ENCODE peak calls at places on chromosomes 13 and 19, in eight cellular contexts. E is heart right ventricle, M is lung, N is breast epithelium, H is fibroblast of lung, P is foreskin fibroblast, F is stomach, Q is epithelial cell of esophagus. L is an unnamed sample.

GRCh38 chr13:92849381-92849780 is 377.2 kb upstream of the GPC6 start:
- DNase-seq in E (no peak), M (no peak), N (no peak), H (no peak), P (no peak), F (no peak), Q (no peak), L (no peak)

GRCh38 chr13:28128030-28128429 is 10.3 kb upstream of the PAN3 start:
- DNase-seq in E (no peak), M (no peak), N (no peak), H (no peak), P (peak; percentile 10), F (no peak), Q (no peak), L (no peak)

GRCh38 chr19:22784051-22784450 is at the start of gene ZNF99:
- DNase-seq in E (peak; percentile 87), M (peak; percentile 43), N (peak; percentile 75), H (no peak), P (no peak), F (no peak), Q (no peak), L (no peak)

GRCh38 chr13:99464441-99464949 is 36.8 kb upstream of the TM9SF2 start:
- DNase-seq in E (no peak), M (no peak), N (no peak), H (no peak), P (peak; percentile 72), F (no peak), Q (no peak), L (peak; percentile 49)

GRCh38 chr13:98393873-98394272 is 183.0 kb downstream of the STK24 start:
- DNase-seq in E (no peak), M (no peak), N (no peak), H (no peak), P (no peak), F (no peak), Q (no peak), L (no peak)

GRCh38 chr19:13557756-13558398 is 51.6 kb upstream of the CACNA1A start:
- DNase-seq in E (no peak), M (no peak), N (no peak), H (no peak), P (no peak), F (no peak), Q (peak; percentile 2), L (no peak)

GRCh38 chr13:23610966-23611486 is 40.8 kb downstream of the TNFRSF19 start:
- DNase-seq in E (peak; percentile 68), M (no peak), N (no peak), H (peak; percentile 69), P (peak; percentile 49), F (no peak), Q (no peak), L (peak; percentile 52)

GRCh38 chr13:93450226-93450625 is 223.6 kb downstream of the GPC6 start:
- DNase-seq in E (no peak), M (no peak), N (no peak), H (peak; percentile 79), P (peak; percentile 52), F (no peak), Q (peak; percentile 84), L (peak; percentile 64)

GRCh38 chr19:58568731-58569130 is 4.4 kb downstream of the MZF1 start:
- DNase-seq in E (no peak), M (no peak), N (no peak), H (no peak), P (no peak), F (no peak), Q (no peak), L (no peak)

GRCh38 chr19:11931051-11931450 is 6.1 kb downstream of the ZNF700 start:
- DNase-seq in E (no peak), M (no peak), N (no peak), H (no peak), P (peak; percentile 13), F (no peak), Q (no peak), L (no peak)

GRCh38 chr13:109586509-109587346 is 199.7 kb downstream of the IRS2 start:
- DNase-seq in E (no peak), M (no peak), N (no peak), H (no peak), P (no peak), F (peak; percentile 57), Q (no peak), L (no peak)

GRCh38 chr19:6849876-6850275 is 37.5 kb upstream of the ADGRE1 start:
- DNase-seq in E (no peak), M (no peak), N (no peak), H (no peak), P (no peak), F (no peak), Q (no peak), L (no peak)

DNA sequence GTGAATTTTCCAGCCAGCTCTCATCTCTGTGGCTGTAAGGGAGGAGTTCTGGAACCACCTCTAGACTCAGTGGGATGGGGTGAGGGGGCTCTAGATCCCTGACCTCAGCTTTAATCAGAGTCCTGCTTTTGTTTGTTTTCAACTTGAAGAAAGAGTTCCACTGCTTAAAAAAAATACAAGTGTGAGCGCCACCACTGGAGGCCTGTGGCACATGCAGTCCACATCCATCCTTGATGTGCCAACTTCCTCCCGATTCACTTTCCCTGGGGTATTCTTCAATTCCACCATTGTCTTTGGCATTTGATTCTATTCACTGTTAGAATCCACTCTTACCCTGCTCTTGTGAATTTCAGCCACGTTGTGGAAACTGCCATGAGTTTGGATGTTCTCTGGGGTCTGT is 62.4 kb upstream of the GJB6 start:
- DNase-seq in E (no peak), M (no peak), N (no peak), H (no peak), P (no peak), F (no peak), Q (no peak), L (peak; percentile 15)
- TF ChIP-seq CTCF in E (no peak), M (no peak), N (no peak), H (no peak), P (no peak), F (no peak), Q (no peak), L (peak; percentile 22)

DNA sequence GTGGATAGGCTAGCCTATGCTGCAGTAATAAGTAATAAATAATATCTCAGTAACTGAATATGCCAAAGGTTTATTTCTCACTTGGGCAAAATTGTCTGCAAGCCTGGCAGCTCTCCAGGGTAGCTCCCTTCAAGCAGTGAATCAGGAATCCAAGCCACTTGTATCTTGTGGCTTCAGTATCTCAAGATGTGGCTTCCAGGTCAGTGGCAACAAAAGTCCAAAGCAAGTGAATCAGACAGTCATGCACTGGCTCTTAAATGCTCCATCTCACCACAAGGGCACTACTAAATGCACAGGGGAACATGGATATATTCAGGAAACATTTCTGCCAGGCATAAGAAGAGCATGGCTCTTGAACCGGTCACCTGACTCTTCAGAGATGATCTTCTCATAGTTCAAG is 126.3 kb downstream of the KCTD12 start:
- DNase-seq in E (no peak), M (no peak), N (no peak), H (peak; percentile 71), P (no peak), F (no peak), Q (no peak), L (no peak)
- H3K4me3 ChIP-seq in E (no peak overlapping the region), M (no peak overlapping the region), N (no peak overlapping the region), H (no peak overlapping the region), P (no peak overlapping the region), F (no peak overlapping the region), Q (no peak overlapping the region), L (no peak overlapping the region)

GRCh38 chr19:45175663-45176345 is 2.2 kb downstream of the TRAPPC6A start:
- DNase-seq in E (no peak), M (no peak), N (no peak), H (no peak), P (peak; percentile 47), F (no peak), Q (peak; percentile 89), L (peak; percentile 61)

GRCh38 chr19:45179063-45179847 is 671 bp downstream of the BLOC1S3 start:
- DNase-seq in E (peak; percentile 26), M (peak; percentile 37), N (no peak), H (peak; percentile 45), P (peak; percentile 72), F (peak; percentile 55), Q (peak; percentile 45), L (peak; percentile 22)

GRCh38 chr19:45179848-45180370 is 1.3 kb downstream of the BLOC1S3 start:
- DNase-seq in E (no peak), M (no peak), N (no peak), H (no peak), P (no peak), F (no peak), Q (no peak), L (no peak)

GRCh38 chr19:45177817-45178261 is at the start of gene TRAPPC6A:
- DNase-seq in E (no peak), M (no peak), N (no peak), H (peak; percentile 74), P (peak; percentile 87), F (peak; percentile 39), Q (peak; percentile 97), L (peak; percentile 83)

GRCh38 chr19:45178262-45179062 is at the start of gene BLOC1S3:
- DNase-seq in E (peak; percentile 100), M (peak; percentile 100), N (peak; percentile 100), H (peak; percentile 100), P (peak; percentile 100), F (peak; percentile 100), Q (peak; percentile 100), L (peak; percentile 100)
- TF ChIP-seq CTCF in E (peak; percentile 44), M (peak; percentile 3), N (peak; percentile 51), H (no peak), P (no peak), F (peak; percentile 63), Q (peak; percentile 48), L (peak; percentile 10)

DNA sequence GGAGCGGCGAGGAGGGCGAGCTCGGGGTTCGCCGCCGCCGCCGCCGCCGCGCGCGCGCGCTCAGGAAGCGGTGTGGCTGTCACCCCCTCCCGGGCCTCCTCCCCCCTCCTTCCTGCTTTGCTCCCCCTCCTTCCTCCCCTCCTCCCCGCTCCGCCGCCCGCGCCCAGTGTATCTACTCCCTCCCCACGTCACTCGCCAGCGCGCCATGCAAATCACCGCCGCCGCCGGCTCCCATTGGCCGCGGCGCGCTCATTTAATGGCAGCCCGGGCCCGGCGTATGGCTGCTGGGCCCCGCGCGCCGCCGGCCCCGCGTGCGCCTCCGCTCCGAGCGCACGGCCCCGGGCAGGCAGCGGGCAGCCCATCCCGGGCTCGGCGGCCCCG is 335 bp upstream of the SOX1 start:
- DNase-seq in E (peak; percentile 57), M (no peak), N (no peak), H (peak; percentile 49), P (peak; percentile 58), F (no peak), Q (peak; percentile 17), L (no peak)
- H3K4me3 ChIP-seq in E (peak overlapping the region; percentile 37), M (no peak overlapping the region), N (peak overlapping the region; percentile 14), H (no peak overlapping the region), P (no peak overlapping the region), F (peak overlapping the region; percentile 37), Q (no peak overlapping the region), L (no peak overlapping the region)

DNA sequence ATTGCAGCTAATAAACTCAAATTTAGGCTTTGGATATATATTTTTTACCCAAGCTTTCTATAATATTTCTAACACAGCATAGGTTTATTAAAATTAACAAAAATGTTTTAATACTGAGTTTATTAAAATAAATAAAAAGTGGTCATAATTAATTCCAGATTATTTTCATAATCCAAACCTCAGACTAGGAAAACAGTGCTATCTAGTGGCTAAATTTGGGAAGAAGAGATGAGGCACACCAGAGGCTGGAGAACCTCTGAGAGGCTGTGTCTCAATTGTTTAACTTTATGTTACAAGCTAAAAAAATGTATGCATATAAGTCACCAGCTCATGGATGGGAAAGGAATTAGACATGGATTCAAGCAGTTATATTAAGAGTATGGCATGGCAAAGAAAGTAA is 392.5 kb downstream of the DIAPH3 start:
- DNase-seq in E (no peak), M (no peak), N (no peak), H (no peak), P (peak; percentile 72), F (no peak), Q (peak; percentile 31), L (peak; percentile 52)
- TF ChIP-seq CTCF in E (peak; percentile 57), M (no peak), N (no peak), H (peak; percentile 63), P (peak; percentile 74), F (peak; percentile 40), Q (peak; percentile 70), L (peak; percentile 80)

GRCh38 chr19:49357186-49357585 is 5.0 kb downstream of the TEAD2 start:
- DNase-seq in E (no peak), M (no peak), N (no peak), H (no peak), P (no peak), F (no peak), Q (no peak), L (no peak)
- H3K4me3 ChIP-seq in E (no peak overlapping the region), M (no peak overlapping the region), N (no peak overlapping the region), H (no peak overlapping the region), P (no peak overlapping the region), F (no peak overlapping the region), Q (no peak overlapping the region), L (no peak overlapping the region)